ENCODE peak calls at places on chromosomes 6 and 20, in eight cellular contexts. One of them, this sample, is unnamed. For H3K9me3, the result is how much of the 10 kb centered on the place peaks cover.

GRCh38 chr6:25883536-25883935 is 9.5 kb upstream of the SLC17A3 start:
- DNase-seq in transverse colon: no peak
- DNase-seq in heart left ventricle: no peak
- DNase-seq in upper lobe of left lung: no peak
- DNase-seq in esophagus squamous epithelium: no peak
- DNase-seq in IMR-90: no peak
- DNase-seq in body of pancreas: no peak
- DNase-seq in testis: no peak
- DNase-seq in this sample: peak

GRCh38 chr20:11267131-11267761 is 593.4 kb upstream of the JAG1 start:
- DNase-seq in body of pancreas: peak
- DNase-seq in transverse colon: no peak
- DNase-seq in esophagus squamous epithelium: no peak
- DNase-seq in heart left ventricle: peak
- DNase-seq in upper lobe of left lung: no peak
- DNase-seq in testis: no peak
- DNase-seq in IMR-90: peak
- DNase-seq in this sample: peak

GRCh38 chr6:38984723-38985122 is 63.9 kb upstream of the GLP1R start:
- DNase-seq in esophagus squamous epithelium: no peak
- DNase-seq in transverse colon: no peak
- DNase-seq in body of pancreas: no peak
- DNase-seq in IMR-90: no peak
- DNase-seq in heart left ventricle: no peak
- DNase-seq in testis: no peak
- DNase-seq in upper lobe of left lung: no peak
- DNase-seq in this sample: no peak

GRCh38 chr6:129730477-129731165 is 20.6 kb upstream of the ARHGAP18 start:
- DNase-seq in transverse colon: no peak
- DNase-seq in testis: no peak
- DNase-seq in esophagus squamous epithelium: no peak
- DNase-seq in IMR-90: no peak
- DNase-seq in body of pancreas: peak
- DNase-seq in heart left ventricle: no peak
- DNase-seq in upper lobe of left lung: no peak
- DNase-seq in this sample: no peak

GRCh38 chr6:41523957-41524633 is 22.1 kb upstream of the FOXP4 start:
- DNase-seq in transverse colon: no peak
- DNase-seq in IMR-90: no peak
- DNase-seq in heart left ventricle: no peak
- DNase-seq in testis: no peak
- DNase-seq in upper lobe of left lung: no peak
- DNase-seq in esophagus squamous epithelium: no peak
- DNase-seq in body of pancreas: no peak
- DNase-seq in this sample: no peak

GRCh38 chr6:151056230-151056907 is 183.4 kb upstream of the AKAP12 start:
- DNase-seq in IMR-90: no peak
- DNase-seq in heart left ventricle: no peak
- DNase-seq in upper lobe of left lung: no peak
- DNase-seq in testis: no peak
- DNase-seq in body of pancreas: no peak
- DNase-seq in transverse colon: no peak
- DNase-seq in esophagus squamous epithelium: no peak
- DNase-seq in this sample: no peak

GRCh38 chr20:62309198-62309944 is 6.6 kb downstream of the ADRM1 start:
- DNase-seq in testis: no peak
- DNase-seq in heart left ventricle: no peak
- DNase-seq in body of pancreas: no peak
- DNase-seq in transverse colon: no peak
- DNase-seq in esophagus squamous epithelium: no peak
- DNase-seq in upper lobe of left lung: no peak
- DNase-seq in IMR-90: no peak
- DNase-seq in this sample: no peak

GRCh38 chr6:112037783-112038216 is 16.1 kb upstream of the CCN6 start:
- DNase-seq in testis: peak
- DNase-seq in heart left ventricle: peak
- DNase-seq in transverse colon: peak
- DNase-seq in esophagus squamous epithelium: no peak
- DNase-seq in IMR-90: peak
- DNase-seq in body of pancreas: peak
- DNase-seq in upper lobe of left lung: peak
- DNase-seq in this sample: peak

GRCh38 chr6:44131880-44132279 is 4.5 kb downstream of the TMEM63B start:
- DNase-seq in upper lobe of left lung: peak
- DNase-seq in transverse colon: peak
- DNase-seq in heart left ventricle: no peak
- DNase-seq in IMR-90: no peak
- DNase-seq in body of pancreas: peak
- DNase-seq in testis: no peak
- DNase-seq in esophagus squamous epithelium: no peak
- DNase-seq in this sample: no peak

GRCh38 chr20:3716195-3716834 is 3.9 kb upstream of the SIGLEC1 start:
- DNase-seq in body of pancreas: peak
- DNase-seq in testis: peak
- DNase-seq in upper lobe of left lung: no peak
- DNase-seq in IMR-90: peak
- DNase-seq in transverse colon: no peak
- DNase-seq in heart left ventricle: no peak
- DNase-seq in esophagus squamous epithelium: no peak
- DNase-seq in this sample: peak

GRCh38 chr6:15441215-15441868 is 195.5 kb downstream of the JARID2 start:
- DNase-seq in body of pancreas: peak
- DNase-seq in esophagus squamous epithelium: no peak
- DNase-seq in transverse colon: peak
- DNase-seq in testis: peak
- DNase-seq in IMR-90: peak
- DNase-seq in upper lobe of left lung: no peak
- DNase-seq in heart left ventricle: peak
- DNase-seq in this sample: peak

GRCh38 chr6:3405679-3406078 is 51.2 kb downstream of the SLC22A23 start:
- DNase-seq in esophagus squamous epithelium: no peak
- DNase-seq in heart left ventricle: no peak
- DNase-seq in testis: no peak
- DNase-seq in upper lobe of left lung: peak
- DNase-seq in body of pancreas: no peak
- DNase-seq in transverse colon: no peak
- DNase-seq in IMR-90: peak
- DNase-seq in this sample: no peak

GRCh38 chr20:62822788-62823651 is 6.2 kb downstream of the COL9A3 start:
- DNase-seq in upper lobe of left lung: no peak
- DNase-seq in transverse colon: peak
- DNase-seq in body of pancreas: peak
- DNase-seq in esophagus squamous epithelium: no peak
- DNase-seq in IMR-90: peak
- DNase-seq in heart left ventricle: no peak
- DNase-seq in testis: no peak
- DNase-seq in this sample: no peak

GRCh38 chr6:82842721-82843120 is 222.9 kb downstream of the UBE3D start:
- DNase-seq in IMR-90: peak
- DNase-seq in body of pancreas: no peak
- DNase-seq in transverse colon: no peak
- DNase-seq in upper lobe of left lung: no peak
- DNase-seq in heart left ventricle: no peak
- DNase-seq in esophagus squamous epithelium: no peak
- DNase-seq in testis: no peak
- DNase-seq in this sample: no peak

GRCh38 chr6:156630613-156631302 is 146.4 kb upstream of the ARID1B start:
- DNase-seq in esophagus squamous epithelium: no peak
- DNase-seq in transverse colon: no peak
- DNase-seq in upper lobe of left lung: no peak
- DNase-seq in heart left ventricle: no peak
- DNase-seq in testis: no peak
- DNase-seq in body of pancreas: no peak
- DNase-seq in IMR-90: no peak
- DNase-seq in this sample: no peak

GRCh38 chr6:44100088-44100550 is 27.1 kb downstream of the MRPL14 start:
- DNase-seq in transverse colon: no peak
- DNase-seq in heart left ventricle: no peak
- DNase-seq in testis: peak
- DNase-seq in upper lobe of left lung: no peak
- DNase-seq in IMR-90: peak
- DNase-seq in body of pancreas: peak
- DNase-seq in esophagus squamous epithelium: no peak
- DNase-seq in this sample: no peak

GRCh38 chr6:147837540-147837939 is 329.1 kb downstream of the SAMD5 start:
- DNase-seq in esophagus squamous epithelium: no peak
- DNase-seq in body of pancreas: no peak
- DNase-seq in IMR-90: no peak
- DNase-seq in testis: no peak
- DNase-seq in transverse colon: no peak
- DNase-seq in heart left ventricle: no peak
- DNase-seq in upper lobe of left lung: no peak
- DNase-seq in this sample: no peak

GRCh38 chr20:49891486-49891885 is 23.8 kb downstream of the SPATA2 start:
- DNase-seq in upper lobe of left lung: no peak
- DNase-seq in esophagus squamous epithelium: no peak
- DNase-seq in testis: no peak
- DNase-seq in body of pancreas: no peak
- DNase-seq in IMR-90: no peak
- DNase-seq in heart left ventricle: no peak
- DNase-seq in transverse colon: no peak
- DNase-seq in this sample: no peak

GRCh38 chr20:33811763-33812672 is 870 bp downstream of the CHMP4B start:
- DNase-seq in transverse colon: peak
- DNase-seq in testis: peak
- DNase-seq in upper lobe of left lung: peak
- DNase-seq in IMR-90: peak
- DNase-seq in esophagus squamous epithelium: no peak
- DNase-seq in body of pancreas: peak
- DNase-seq in heart left ventricle: peak
- DNase-seq in this sample: peak

GRCh38 chr6:85983032-85983659 is 340.5 kb upstream of the SYNCRIP start:
- DNase-seq in body of pancreas: no peak
- DNase-seq in transverse colon: no peak
- DNase-seq in upper lobe of left lung: no peak
- DNase-seq in esophagus squamous epithelium: no peak
- DNase-seq in heart left ventricle: no peak
- DNase-seq in testis: no peak
- DNase-seq in IMR-90: no peak
- DNase-seq in this sample: no peak

DNA sequence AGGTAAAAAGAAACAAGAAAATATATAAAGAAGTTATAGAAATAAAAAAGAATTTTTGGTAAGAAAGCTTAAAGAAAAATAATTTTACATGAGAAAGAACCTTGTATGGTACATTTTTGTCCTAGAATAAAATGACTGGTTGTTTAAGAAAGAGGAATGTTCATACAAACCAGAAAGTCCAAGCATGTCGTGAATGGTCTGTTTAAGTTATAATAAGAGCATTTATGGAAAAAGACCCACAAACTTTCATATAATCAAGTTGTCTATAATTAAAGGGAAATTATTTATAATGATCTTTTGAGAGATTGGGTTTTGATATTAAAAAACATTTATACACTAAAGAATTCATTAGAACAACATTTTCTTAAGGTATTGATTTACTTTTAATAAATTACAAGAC is 27.8 kb upstream of the FAM110A start:
- DNase-seq in esophagus squamous epithelium: no peak
- DNase-seq in transverse colon: no peak
- DNase-seq in IMR-90: peak
- DNase-seq in heart left ventricle: no peak
- DNase-seq in upper lobe of left lung: no peak
- DNase-seq in body of pancreas: no peak
- DNase-seq in testis: no peak
- DNase-seq in this sample: no peak
- H3K9me3 ChIP-seq in esophagus squamous epithelium: under half
- H3K9me3 ChIP-seq in transverse colon: under half
- H3K9me3 ChIP-seq in IMR-90: under half
- H3K9me3 ChIP-seq in heart left ventricle: under half
- H3K9me3 ChIP-seq in upper lobe of left lung: under half
- H3K9me3 ChIP-seq in body of pancreas: under half
- H3K9me3 ChIP-seq in testis: under half
- H3K9me3 ChIP-seq in this sample: under half

DNA sequence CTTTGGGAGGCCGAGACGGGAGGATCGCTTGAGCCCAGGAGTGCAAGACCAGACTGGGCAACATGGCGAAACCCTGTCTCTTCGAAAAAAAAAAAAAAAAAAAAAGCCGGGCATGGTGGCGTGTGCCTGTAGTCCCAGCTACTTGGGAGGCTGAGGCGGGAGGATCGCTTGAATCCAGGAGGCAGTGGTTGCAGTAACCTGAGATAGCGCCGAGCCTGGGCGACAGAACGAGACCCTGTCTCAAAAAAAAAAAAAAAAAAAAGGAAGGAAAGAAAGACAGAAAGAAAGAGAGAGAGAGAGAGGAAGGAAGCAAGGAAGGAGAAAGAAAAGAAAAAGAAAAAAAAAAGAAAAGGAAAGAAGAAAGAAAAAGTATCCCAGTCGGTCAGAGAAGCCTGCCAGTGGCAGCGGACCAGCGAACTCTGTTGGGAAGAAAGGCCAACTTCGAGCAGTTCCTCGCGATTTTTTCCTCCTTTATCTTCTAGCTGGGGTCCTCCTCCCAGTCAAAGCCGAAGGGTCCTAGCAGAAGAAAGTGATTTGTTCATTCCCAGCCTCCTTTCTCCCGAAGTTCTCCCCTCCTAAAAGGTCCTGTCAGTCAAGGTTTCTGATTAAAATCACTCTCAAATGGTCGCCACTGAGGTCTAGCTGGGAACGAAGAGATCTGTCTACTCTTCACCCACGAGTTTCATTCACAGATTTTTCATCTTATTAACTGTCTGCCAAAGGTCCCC is 2.4 kb upstream of the SYCP2L start:
- DNase-seq in heart left ventricle: no peak
- DNase-seq in body of pancreas: no peak
- DNase-seq in transverse colon: no peak
- DNase-seq in testis: no peak
- DNase-seq in IMR-90: no peak
- DNase-seq in upper lobe of left lung: no peak
- DNase-seq in esophagus squamous epithelium: no peak
- DNase-seq in this sample: no peak
- TF ChIP-seq POLR2A in heart left ventricle: no peak
- TF ChIP-seq POLR2A in body of pancreas: no peak
- TF ChIP-seq POLR2A in transverse colon: no peak
- TF ChIP-seq POLR2A in testis: no peak
- TF ChIP-seq POLR2A in IMR-90: no peak
- TF ChIP-seq POLR2A in upper lobe of left lung: no peak
- TF ChIP-seq POLR2A in esophagus squamous epithelium: no peak
- TF ChIP-seq POLR2A in this sample: no peak

DNA sequence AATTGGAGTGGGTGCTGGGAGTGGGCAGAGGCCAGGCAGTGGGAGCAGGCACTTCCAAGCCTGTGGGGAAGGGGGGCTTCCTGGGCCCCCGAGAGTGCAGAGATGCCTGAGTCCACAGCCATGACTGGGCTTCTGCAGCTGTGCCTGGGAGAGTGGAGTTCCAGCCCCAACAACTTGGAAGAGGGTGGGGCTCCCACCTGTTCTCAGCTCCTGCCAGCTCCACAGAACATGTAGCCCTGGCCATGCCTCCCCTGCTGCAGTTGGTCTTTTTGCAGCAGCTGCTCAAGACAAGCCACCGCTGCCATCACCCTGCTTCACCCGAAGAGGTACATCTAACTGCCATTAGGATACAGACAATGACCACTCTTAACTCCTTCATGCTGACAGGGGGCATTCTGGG is 1092.3 kb downstream of the KHDRBS2 start:
- DNase-seq in IMR-90: no peak
- DNase-seq in upper lobe of left lung: no peak
- DNase-seq in esophagus squamous epithelium: no peak
- DNase-seq in heart left ventricle: no peak
- DNase-seq in transverse colon: no peak
- DNase-seq in testis: no peak
- DNase-seq in body of pancreas: no peak
- DNase-seq in this sample: no peak
- H3K9me3 ChIP-seq in IMR-90: under half
- H3K9me3 ChIP-seq in upper lobe of left lung: under half
- H3K9me3 ChIP-seq in esophagus squamous epithelium: under half
- H3K9me3 ChIP-seq in heart left ventricle: under half
- H3K9me3 ChIP-seq in transverse colon: under half
- H3K9me3 ChIP-seq in testis: under half
- H3K9me3 ChIP-seq in body of pancreas: under half
- H3K9me3 ChIP-seq in this sample: under half

GRCh38 chr6:36623547-36624459 is 29.6 kb downstream of the SRSF3 start:
- DNase-seq in IMR-90: peak
- DNase-seq in body of pancreas: peak
- DNase-seq in heart left ventricle: peak
- DNase-seq in transverse colon: peak
- DNase-seq in testis: peak
- DNase-seq in upper lobe of left lung: peak
- DNase-seq in esophagus squamous epithelium: peak
- DNase-seq in this sample: peak
- TF ChIP-seq POLR2A in IMR-90: no peak
- TF ChIP-seq POLR2A in body of pancreas: no peak
- TF ChIP-seq POLR2A in heart left ventricle: no peak
- TF ChIP-seq POLR2A in transverse colon: peak
- TF ChIP-seq POLR2A in testis: no peak
- TF ChIP-seq POLR2A in upper lobe of left lung: no peak
- TF ChIP-seq POLR2A in esophagus squamous epithelium: no peak
- TF ChIP-seq POLR2A in this sample: no peak

This sample was measured in adrenal gland.